ENCODE peak calls at places on chromosomes 3 and 15, in ten cellular contexts. F is choroid plexus epithelial cell; Q is hepatocyte; G is psoas muscle; M is GM12865; T is lower leg skin; D is stomach; K is body of pancreas; C is CD8-positive, alpha-beta T cell; X is foreskin fibroblast. E is an unnamed sample.

GRCh38 chr3:107430214-107431047 is 53.2 kb downstream of the CCDC54 start:
- DNase-seq in F (peak; percentile 68), Q (peak; percentile 13), G (peak; percentile 19), M (no peak), T (no peak), D (no peak), K (no peak), C (no peak), X (peak; percentile 66), E (no peak)

GRCh38 chr3:131315162-131315561 is 66.4 kb upstream of the NUDT16 start:
- DNase-seq in F (no peak), Q (no peak), G (no peak), M (no peak), T (no peak), D (no peak), K (no peak), C (no peak), X (no peak), E (no peak)

GRCh38 chr3:101066776-101067175 is 73.6 kb upstream of the ABI3BP start:
- DNase-seq in F (peak; percentile 66), Q (no peak), G (no peak), M (no peak), T (no peak), D (no peak), K (no peak), C (no peak), X (peak; percentile 64), E (no peak)

GRCh38 chr3:133277813-133278212 is 122.0 kb upstream of the BFSP2 start:
- DNase-seq in F (peak; percentile 29), Q (no peak), G (no peak), M (no peak), T (no peak), D (no peak), K (no peak), C (no peak), X (peak; percentile 29), E (no peak)

GRCh38 chr3:157204431-157204830 is 44.5 kb upstream of the CCNL1 start:
- DNase-seq in F (peak; percentile 79), Q (peak; percentile 40), G (no peak), M (no peak), T (no peak), D (no peak), K (no peak), C (no peak), X (peak; percentile 74), E (peak; percentile 34)

GRCh38 chr3:128011140-128011539 is 41.1 kb upstream of the SEC61A1 start:
- DNase-seq in F (peak; percentile 55), Q (peak; percentile 80), G (no peak), M (peak; percentile 39), T (no peak), D (peak; percentile 72), K (peak; percentile 81), C (no peak), X (peak; percentile 34), E (no peak)

GRCh38 chr3:58058654-58059263 is 50.5 kb downstream of the FLNB start:
- DNase-seq in F (peak; percentile 40), Q (no peak), G (no peak), M (no peak), T (no peak), D (no peak), K (no peak), C (no peak), X (peak; percentile 84), E (no peak)

GRCh38 chr3:106120334-106120733 is 251.5 kb upstream of the CBLB start:
- DNase-seq in F (peak; percentile 34), Q (no peak), G (no peak), M (no peak), T (no peak), D (no peak), K (no peak), C (no peak), X (peak; percentile 65), E (no peak)

GRCh38 chr3:128293930-128294329 is 140.6 kb downstream of the EEFSEC start:
- DNase-seq in F (no peak), Q (no peak), G (no peak), M (no peak), T (no peak), D (no peak), K (no peak), C (peak; percentile 9), X (no peak), E (no peak)

GRCh38 chr3:16743276-16743675 is 138.1 kb upstream of the DAZL start:
- DNase-seq in F (no peak), Q (no peak), G (no peak), M (no peak), T (no peak), D (no peak), K (no peak), C (no peak), X (peak; percentile 51), E (no peak)

GRCh38 chr15:34986326-34987181 is 1.5 kb downstream of the ZNF770 start:
- DNase-seq in F (no peak), Q (no peak), G (no peak), M (peak; percentile 34), T (no peak), D (no peak), K (no peak), C (no peak), X (no peak), E (no peak)

GRCh38 chr15:82845686-82846085 is 36.3 kb downstream of the WHAMM start:
- DNase-seq in F (no peak), Q (no peak), G (no peak), M (no peak), T (peak; percentile 11), D (no peak), K (no peak), C (no peak), X (no peak), E (no peak)

GRCh38 chr15:66587749-66588148 is 22.0 kb upstream of the LCTL start:
- DNase-seq in F (no peak), Q (no peak), G (no peak), M (no peak), T (no peak), D (no peak), K (no peak), C (no peak), X (no peak), E (no peak)

GRCh38 chr15:63466378-63467192 is 37.8 kb upstream of the USP3 start:
- DNase-seq in F (peak; percentile 81), Q (peak; percentile 72), G (no peak), M (peak; percentile 89), T (no peak), D (no peak), K (peak; percentile 36), C (peak; percentile 55), X (peak; percentile 76), E (no peak)

GRCh38 chr3:184284696-184285095 is 8.9 kb downstream of the ECE2 start:
- DNase-seq in F (peak; percentile 88), Q (peak; percentile 68), G (no peak), M (peak; percentile 22), T (no peak), D (peak; percentile 34), K (peak; percentile 83), C (peak; percentile 22), X (peak; percentile 75), E (peak; percentile 29)

GRCh38 chr3:138381950-138382715 is 33.8 kb downstream of the MRAS start:
- DNase-seq in F (peak; percentile 71), Q (peak; percentile 56), G (peak; percentile 74), M (no peak), T (peak; percentile 61), D (peak; percentile 28), K (peak; percentile 45), C (no peak), X (peak; percentile 80), E (no peak)

GRCh38 chr3:110933786-110934415 is 137.7 kb upstream of the NECTIN3 start:
- DNase-seq in F (peak; percentile 62), Q (no peak), G (no peak), M (no peak), T (no peak), D (no peak), K (no peak), C (no peak), X (peak; percentile 82), E (no peak)

GRCh38 chr3:97815149-97815917 is 6.5 kb upstream of the CRYBG3 start:
- DNase-seq in F (no peak), Q (no peak), G (no peak), M (peak; percentile 17), T (no peak), D (no peak), K (no peak), C (peak; percentile 34), X (no peak), E (no peak)

GRCh38 chr3:188956839-188957489 is 214.8 kb upstream of the TPRG1 start:
- DNase-seq in F (peak; percentile 87), Q (peak; percentile 83), G (no peak), M (peak; percentile 45), T (no peak), D (no peak), K (peak; percentile 31), C (no peak), X (peak; percentile 86), E (peak; percentile 62)

GRCh38 chr3:127590593-127591477 is at the start of gene TPRA1:
- DNase-seq in F (peak; percentile 98), Q (peak; percentile 96), G (peak; percentile 89), M (peak; percentile 97), T (peak; percentile 92), D (peak; percentile 89), K (peak; percentile 94), C (peak; percentile 79), X (peak; percentile 97), E (peak; percentile 94)

GRCh38 chr15:52772766-52773165 is 17.4 kb downstream of the ONECUT1 start:
- DNase-seq in F (no peak), Q (no peak), G (no peak), M (no peak), T (no peak), D (no peak), K (no peak), C (no peak), X (no peak), E (no peak)

GRCh38 chr3:50345008-50345407 is 524 bp downstream of the ZMYND10 start:
- DNase-seq in F (no peak), Q (no peak), G (no peak), M (no peak), T (no peak), D (no peak), K (no peak), C (no peak), X (no peak), E (no peak)
- H3K4me3 ChIP-seq in F (no peak overlapping the region), Q (no peak overlapping the region), G (peak overlapping the region; percentile 44), M (no peak overlapping the region), T (no peak overlapping the region), D (peak overlapping the region; percentile 37), K (no peak overlapping the region), C (peak overlapping the region; percentile 38), X (peak overlapping the region; percentile 59), E (peak overlapping the region; percentile 51)

GRCh38 chr3:121488628-121489027 is 57.2 kb downstream of the POLQ start:
- DNase-seq in F (peak; percentile 51), Q (peak; percentile 8), G (no peak), M (no peak), T (no peak), D (no peak), K (no peak), C (no peak), X (no peak), E (no peak)
- TF ChIP-seq CTCF in F (peak; percentile 43), Q (peak; percentile 22), G (no peak), M (no peak), T (no peak), D (no peak), K (no peak), C (no peak), X (no peak), E (peak; percentile 4)

GRCh38 chr3:195087321-195087720 is 183.6 kb downstream of the XXYLT1 start:
- DNase-seq in F (no peak), Q (no peak), G (no peak), M (no peak), T (no peak), D (no peak), K (no peak), C (no peak), X (no peak), E (no peak)
- H3K4me3 ChIP-seq in F (no peak overlapping the region), Q (no peak overlapping the region), G (peak overlapping the region; percentile 52), M (no peak overlapping the region), T (no peak overlapping the region), D (no peak overlapping the region), K (no peak overlapping the region), C (no peak overlapping the region), X (no peak overlapping the region), E (no peak overlapping the region)

GRCh38 chr3:2166552-2166951 is 67.9 kb downstream of the CNTN4 start:
- DNase-seq in F (peak; percentile 3), Q (peak; percentile 10), G (no peak), M (peak; percentile 21), T (no peak), D (no peak), K (no peak), C (no peak), X (no peak), E (no peak)
- TF ChIP-seq CTCF in F (no peak), Q (peak; percentile 33), G (no peak), M (peak; percentile 15), T (no peak), D (no peak), K (no peak), C (no peak), X (no peak), E (peak; percentile 13)